ENCODE peak calls at places on chromosomes 3 and 15, in five cellular contexts. One of them, this sample, is unnamed. For H3K27me3, the result is how much of the 10 kb centered on the place peaks cover.

GRCh38 chr3:24773798-24774197 is 279.1 kb upstream of the THRB start:
- DNase-seq in stomach: peak
- DNase-seq in effector memory CD4-positive, alpha-beta T cell: no peak
- DNase-seq in neural progenitor cell: peak
- DNase-seq in right lobe of liver: peak
- DNase-seq in this sample: no peak

GRCh38 chr15:74036271-74037170 is 42.0 kb downstream of the PML start:
- DNase-seq in right lobe of liver: no peak
- DNase-seq in stomach: peak
- DNase-seq in neural progenitor cell: peak
- DNase-seq in effector memory CD4-positive, alpha-beta T cell: no peak
- DNase-seq in this sample: peak

GRCh38 chr3:169044341-169045113 is 619.0 kb downstream of the MECOM start:
- DNase-seq in right lobe of liver: no peak
- DNase-seq in stomach: no peak
- DNase-seq in neural progenitor cell: no peak
- DNase-seq in effector memory CD4-positive, alpha-beta T cell: no peak
- DNase-seq in this sample: no peak

GRCh38 chr3:146543461-146544012 is 870 bp downstream of the PLSCR1 start:
- DNase-seq in neural progenitor cell: no peak
- DNase-seq in right lobe of liver: no peak
- DNase-seq in stomach: no peak
- DNase-seq in effector memory CD4-positive, alpha-beta T cell: no peak
- DNase-seq in this sample: no peak

GRCh38 chr3:30342319-30343060 is 263.9 kb upstream of the TGFBR2 start:
- DNase-seq in right lobe of liver: no peak
- DNase-seq in neural progenitor cell: no peak
- DNase-seq in stomach: no peak
- DNase-seq in effector memory CD4-positive, alpha-beta T cell: no peak
- DNase-seq in this sample: no peak

GRCh38 chr15:65389226-65389625 is 11.4 kb upstream of the IGDCC3 start:
- DNase-seq in stomach: no peak
- DNase-seq in neural progenitor cell: no peak
- DNase-seq in right lobe of liver: peak
- DNase-seq in effector memory CD4-positive, alpha-beta T cell: no peak
- DNase-seq in this sample: no peak

GRCh38 chr3:134485075-134485536 is 679 bp downstream of the ANAPC13 start:
- DNase-seq in effector memory CD4-positive, alpha-beta T cell: no peak
- DNase-seq in stomach: no peak
- DNase-seq in neural progenitor cell: peak
- DNase-seq in right lobe of liver: peak
- DNase-seq in this sample: no peak

GRCh38 chr3:14857506-14857905 is 38.7 kb downstream of the FGD5 start:
- DNase-seq in effector memory CD4-positive, alpha-beta T cell: no peak
- DNase-seq in stomach: no peak
- DNase-seq in neural progenitor cell: no peak
- DNase-seq in right lobe of liver: no peak
- DNase-seq in this sample: no peak

GRCh38 chr3:10816019-10816862 is at the start of gene SLC6A11:
- DNase-seq in right lobe of liver: no peak
- DNase-seq in stomach: no peak
- DNase-seq in neural progenitor cell: peak
- DNase-seq in effector memory CD4-positive, alpha-beta T cell: no peak
- DNase-seq in this sample: no peak

GRCh38 chr3:134004841-134005240 is 24.9 kb downstream of the SLCO2A1 start:
- DNase-seq in effector memory CD4-positive, alpha-beta T cell: no peak
- DNase-seq in stomach: no peak
- DNase-seq in right lobe of liver: no peak
- DNase-seq in neural progenitor cell: no peak
- DNase-seq in this sample: no peak

GRCh38 chr3:160885791-160886286 is 129.8 kb downstream of the PPM1L start:
- DNase-seq in stomach: peak
- DNase-seq in right lobe of liver: no peak
- DNase-seq in neural progenitor cell: peak
- DNase-seq in effector memory CD4-positive, alpha-beta T cell: no peak
- DNase-seq in this sample: peak

GRCh38 chr15:41438206-41438605 is 21.3 kb downstream of the RTF1 start:
- DNase-seq in effector memory CD4-positive, alpha-beta T cell: no peak
- DNase-seq in neural progenitor cell: no peak
- DNase-seq in right lobe of liver: no peak
- DNase-seq in stomach: no peak
- DNase-seq in this sample: no peak

GRCh38 chr3:4350789-4351163 is 47.6 kb downstream of the SETMAR start:
- DNase-seq in right lobe of liver: no peak
- DNase-seq in effector memory CD4-positive, alpha-beta T cell: peak
- DNase-seq in neural progenitor cell: peak
- DNase-seq in stomach: no peak
- DNase-seq in this sample: no peak

GRCh38 chr3:107752202-107752990 is 229.6 kb downstream of the BBX start:
- DNase-seq in neural progenitor cell: peak
- DNase-seq in right lobe of liver: no peak
- DNase-seq in effector memory CD4-positive, alpha-beta T cell: no peak
- DNase-seq in stomach: no peak
- DNase-seq in this sample: no peak

GRCh38 chr15:90564109-90564508 is 34.4 kb downstream of the CRTC3 start:
- DNase-seq in stomach: no peak
- DNase-seq in right lobe of liver: no peak
- DNase-seq in neural progenitor cell: no peak
- DNase-seq in effector memory CD4-positive, alpha-beta T cell: no peak
- DNase-seq in this sample: no peak

GRCh38 chr3:64977308-64978100 is 289.7 kb upstream of the ADAMTS9 start:
- DNase-seq in right lobe of liver: no peak
- DNase-seq in neural progenitor cell: no peak
- DNase-seq in stomach: no peak
- DNase-seq in effector memory CD4-positive, alpha-beta T cell: no peak
- DNase-seq in this sample: no peak

DNA sequence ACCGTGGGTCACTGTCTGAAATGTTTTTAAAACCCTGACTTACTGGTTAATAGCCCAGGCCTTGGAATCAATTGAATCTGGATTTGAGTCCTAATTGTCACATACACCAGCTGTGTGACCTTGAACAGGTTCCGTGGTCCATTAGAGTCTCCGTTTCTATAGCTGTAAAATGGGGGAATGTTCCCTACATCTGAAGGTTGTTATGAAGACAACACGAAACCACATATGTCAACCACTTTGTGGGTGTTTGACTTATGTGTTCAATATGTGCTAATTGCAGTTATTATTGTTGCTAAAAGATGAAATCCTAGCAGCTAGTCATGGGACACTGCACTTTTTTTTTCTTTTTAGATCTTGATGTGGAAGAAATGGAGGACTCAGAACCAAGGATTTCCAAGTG is 35.3 kb downstream of the ZBTB38 start:
- DNase-seq in stomach: no peak
- DNase-seq in neural progenitor cell: no peak
- DNase-seq in right lobe of liver: no peak
- DNase-seq in effector memory CD4-positive, alpha-beta T cell: no peak
- DNase-seq in this sample: no peak
- H3K27me3 ChIP-seq in stomach: under half
- H3K27me3 ChIP-seq in neural progenitor cell: under half
- H3K27me3 ChIP-seq in right lobe of liver: under half
- H3K27me3 ChIP-seq in effector memory CD4-positive, alpha-beta T cell: under half
- H3K27me3 ChIP-seq in this sample: under half

DNA sequence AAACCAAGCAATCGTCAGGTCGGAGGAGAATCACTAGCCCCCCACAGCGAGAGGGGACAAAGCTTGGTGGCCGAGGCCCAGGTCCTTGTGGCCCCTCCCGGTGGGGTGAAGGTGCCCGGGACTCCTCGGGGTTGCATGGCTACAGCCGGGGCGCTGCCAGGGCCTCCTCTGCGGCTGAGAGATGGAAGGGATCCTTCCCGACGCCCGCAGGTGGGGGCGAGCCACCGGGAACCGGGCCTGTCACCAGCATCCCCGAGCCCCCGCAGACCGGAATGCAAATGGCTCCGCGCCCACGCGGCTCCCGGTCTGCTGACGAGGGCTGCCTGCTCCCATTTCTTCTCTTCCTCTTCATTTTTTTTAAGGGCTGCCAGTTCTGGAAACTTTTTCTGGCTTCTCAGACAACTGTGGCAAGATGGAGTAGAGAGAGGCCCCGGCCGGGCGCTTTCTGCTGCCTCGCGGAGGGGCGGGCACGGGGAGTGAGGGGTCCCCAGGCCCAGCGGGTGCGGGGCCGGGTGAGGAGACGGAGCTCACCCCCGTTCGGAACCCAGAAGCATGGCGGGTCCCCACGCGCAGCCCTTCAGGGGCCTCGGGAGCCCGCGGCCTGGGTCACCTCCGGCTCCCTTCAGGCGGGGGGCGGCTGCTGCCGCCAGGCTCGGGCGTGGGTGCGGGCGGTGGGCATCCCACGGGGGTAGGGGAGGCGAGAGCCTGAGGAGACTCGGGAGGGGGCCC is 27.5 kb downstream of the MELTF start:
- DNase-seq in stomach: no peak
- DNase-seq in effector memory CD4-positive, alpha-beta T cell: no peak
- DNase-seq in neural progenitor cell: peak
- DNase-seq in right lobe of liver: peak
- DNase-seq in this sample: no peak
- H3K4me3 ChIP-seq in stomach: peak
- H3K4me3 ChIP-seq in effector memory CD4-positive, alpha-beta T cell: peak
- H3K4me3 ChIP-seq in neural progenitor cell: peak
- H3K4me3 ChIP-seq in right lobe of liver: peak
- H3K4me3 ChIP-seq in this sample: peak

DNA sequence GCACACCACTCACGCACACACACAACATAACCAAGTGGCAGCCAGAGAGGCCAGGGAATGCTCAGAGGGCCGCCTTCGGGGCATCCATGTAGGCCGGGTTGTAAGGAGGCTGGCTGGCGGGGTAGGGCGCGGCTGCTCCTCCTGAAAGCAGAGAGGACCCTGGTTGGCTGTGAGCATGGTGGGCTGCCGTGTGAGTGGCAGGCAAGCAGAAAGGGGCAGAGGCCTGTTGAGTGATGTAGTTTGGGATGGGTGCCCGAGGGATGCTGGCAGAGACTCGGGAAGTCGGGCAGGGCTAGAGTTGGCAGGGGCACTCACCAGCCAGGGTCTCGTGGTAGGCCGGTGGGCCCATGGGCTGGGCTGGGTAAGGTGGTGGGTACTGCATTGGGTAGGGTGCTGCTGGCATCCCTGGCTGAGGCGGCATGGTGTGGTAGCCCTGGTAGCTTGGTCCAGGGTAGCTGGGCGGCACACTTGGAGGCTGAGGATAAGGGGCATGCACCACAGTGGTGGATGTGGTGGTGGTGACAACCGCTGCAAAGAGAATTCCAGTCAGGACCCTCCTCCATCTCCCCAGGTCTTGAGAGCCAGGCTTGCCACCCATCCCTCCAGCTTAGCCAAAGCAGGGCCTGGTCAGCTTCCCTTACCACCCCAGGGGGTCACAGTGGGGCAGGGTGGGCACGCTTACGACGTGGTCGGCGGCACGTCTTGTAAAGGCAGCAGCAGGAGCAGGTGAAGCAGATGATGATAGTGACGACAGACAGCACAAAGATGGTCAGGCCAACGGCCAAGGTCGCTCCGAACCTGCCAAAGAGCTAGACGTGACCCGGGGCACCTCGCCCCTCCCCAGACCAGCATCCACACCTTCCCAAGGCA is 22.7 kb downstream of the ATRIP start:
- DNase-seq in effector memory CD4-positive, alpha-beta T cell: no peak
- DNase-seq in stomach: no peak
- DNase-seq in right lobe of liver: no peak
- DNase-seq in neural progenitor cell: no peak
- DNase-seq in this sample: no peak
- H3K27ac ChIP-seq in effector memory CD4-positive, alpha-beta T cell: peak
- H3K27ac ChIP-seq in stomach: peak
- H3K27ac ChIP-seq in right lobe of liver: no peak
- H3K27ac ChIP-seq in neural progenitor cell: no peak
- H3K27ac ChIP-seq in this sample: peak

GRCh38 chr15:77853008-77853328 is 220.3 kb upstream of the LINGO1 start:
- DNase-seq in stomach: no peak
- DNase-seq in neural progenitor cell: no peak
- DNase-seq in right lobe of liver: no peak
- DNase-seq in effector memory CD4-positive, alpha-beta T cell: no peak
- DNase-seq in this sample: no peak
- H3K27me3 ChIP-seq in stomach: under half
- H3K27me3 ChIP-seq in neural progenitor cell: under half
- H3K27me3 ChIP-seq in right lobe of liver: under half
- H3K27me3 ChIP-seq in effector memory CD4-positive, alpha-beta T cell: under half
- H3K27me3 ChIP-seq in this sample: under half

GRCh38 chr3:105385868-105386508 is 19.3 kb downstream of the ALCAM start:
- DNase-seq in effector memory CD4-positive, alpha-beta T cell: no peak
- DNase-seq in neural progenitor cell: no peak
- DNase-seq in right lobe of liver: no peak
- DNase-seq in stomach: no peak
- DNase-seq in this sample: no peak
- H3K4me3 ChIP-seq in effector memory CD4-positive, alpha-beta T cell: no peak
- H3K4me3 ChIP-seq in neural progenitor cell: no peak
- H3K4me3 ChIP-seq in right lobe of liver: no peak
- H3K4me3 ChIP-seq in stomach: no peak
- H3K4me3 ChIP-seq in this sample: no peak

DNA sequence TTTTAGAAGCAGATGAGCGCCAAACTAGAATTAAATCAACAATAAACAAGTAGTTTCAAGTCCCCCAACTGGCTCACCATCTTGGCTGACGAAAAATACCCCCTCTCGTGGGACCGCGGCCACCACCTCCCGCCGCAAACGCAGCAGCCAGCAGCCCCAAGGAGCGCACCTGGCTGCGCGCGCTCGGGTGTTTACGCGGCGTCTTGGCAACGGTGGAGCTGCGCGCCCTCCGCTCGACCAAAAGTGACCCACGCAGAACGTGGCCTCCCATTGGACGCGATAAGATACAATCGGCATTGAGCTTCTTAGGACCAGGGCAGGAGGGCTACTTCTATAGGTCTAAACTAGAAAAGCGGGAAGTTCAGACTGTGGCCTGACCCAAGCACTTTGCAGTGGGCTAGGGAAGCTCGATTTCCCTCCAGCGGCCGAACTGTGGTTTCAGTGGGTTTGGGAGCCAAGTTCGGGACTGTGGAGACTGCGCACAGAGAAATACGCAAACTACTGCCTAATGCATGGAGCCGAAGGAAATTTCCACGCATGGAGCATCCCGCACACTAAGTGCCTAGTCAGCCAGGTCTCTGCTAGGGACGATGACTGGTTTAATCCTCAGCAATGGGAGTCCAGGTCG is at the start of gene MNS1:
- DNase-seq in right lobe of liver: peak
- DNase-seq in neural progenitor cell: peak
- DNase-seq in effector memory CD4-positive, alpha-beta T cell: peak
- DNase-seq in stomach: peak
- DNase-seq in this sample: peak
- H3K27ac ChIP-seq in right lobe of liver: peak
- H3K27ac ChIP-seq in neural progenitor cell: no peak
- H3K27ac ChIP-seq in effector memory CD4-positive, alpha-beta T cell: no peak
- H3K27ac ChIP-seq in stomach: peak
- H3K27ac ChIP-seq in this sample: peak

GRCh38 chr15:34759347-34759746 is 4.5 kb upstream of the GJD2 start:
- DNase-seq in stomach: no peak
- DNase-seq in right lobe of liver: no peak
- DNase-seq in neural progenitor cell: peak
- DNase-seq in effector memory CD4-positive, alpha-beta T cell: no peak
- DNase-seq in this sample: no peak
- H3K27me3 ChIP-seq in stomach: under half
- H3K27me3 ChIP-seq in right lobe of liver: under half
- H3K27me3 ChIP-seq in neural progenitor cell: half or more
- H3K27me3 ChIP-seq in effector memory CD4-positive, alpha-beta T cell: under half
- H3K27me3 ChIP-seq in this sample: under half

DNA sequence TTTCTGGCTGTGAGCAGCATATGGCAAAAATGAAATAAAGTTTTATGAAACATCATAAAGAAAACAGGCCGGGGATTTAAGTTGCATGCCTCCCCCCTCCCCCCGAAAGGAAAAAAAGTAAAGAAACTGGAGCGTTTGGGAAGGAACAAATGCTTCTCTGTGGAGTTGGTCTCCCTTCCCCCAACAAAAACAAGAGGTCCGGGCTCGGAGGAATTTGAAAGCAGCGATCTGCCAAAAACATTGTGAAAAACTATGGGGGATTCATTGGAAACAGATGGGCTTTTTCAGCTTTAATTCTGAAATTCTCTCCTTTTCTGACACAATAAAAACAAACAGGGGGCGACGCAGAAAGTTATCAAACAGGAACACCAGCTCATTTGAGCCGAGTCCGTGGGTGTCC is 17.0 kb downstream of the RGMA start:
- DNase-seq in neural progenitor cell: peak
- DNase-seq in right lobe of liver: no peak
- DNase-seq in stomach: no peak
- DNase-seq in effector memory CD4-positive, alpha-beta T cell: no peak
- DNase-seq in this sample: no peak
- H3K4me3 ChIP-seq in neural progenitor cell: peak
- H3K4me3 ChIP-seq in right lobe of liver: no peak
- H3K4me3 ChIP-seq in stomach: peak
- H3K4me3 ChIP-seq in effector memory CD4-positive, alpha-beta T cell: no peak
- H3K4me3 ChIP-seq in this sample: peak

This sample was measured in lower lobe of right lung.